ENCODE peak calls at places on chromosomes 1 and 21, in seven cellular contexts. One of them, this sample, is unnamed.

GRCh38 chr1:226975259-226975908 is 35.3 kb downstream of the COQ8A start:
- DNase-seq in upper lobe of right lung: no peak
- DNase-seq in hepatocyte: no peak
- DNase-seq in thyroid gland: no peak
- DNase-seq in cardiac fibroblast: no peak
- DNase-seq in astrocyte of the cerebellum: no peak
- DNase-seq in A673: no peak
- DNase-seq in this sample: no peak

GRCh38 chr1:18629659-18630510 is 761 bp upstream of the PAX7 start:
- DNase-seq in cardiac fibroblast: no peak
- DNase-seq in hepatocyte: no peak
- DNase-seq in A673: no peak
- DNase-seq in upper lobe of right lung: no peak
- DNase-seq in thyroid gland: no peak
- DNase-seq in astrocyte of the cerebellum: no peak
- DNase-seq in this sample: no peak

GRCh38 chr21:37348664-37349063 is 17.9 kb upstream of the DYRK1A start:
- DNase-seq in hepatocyte: no peak
- DNase-seq in upper lobe of right lung: no peak
- DNase-seq in astrocyte of the cerebellum: no peak
- DNase-seq in thyroid gland: no peak
- DNase-seq in A673: no peak
- DNase-seq in cardiac fibroblast: no peak
- DNase-seq in this sample: no peak

GRCh38 chr1:9689011-9689706 is 37.6 kb downstream of the PIK3CD start:
- DNase-seq in cardiac fibroblast: peak
- DNase-seq in astrocyte of the cerebellum: no peak
- DNase-seq in upper lobe of right lung: peak
- DNase-seq in A673: peak
- DNase-seq in hepatocyte: peak
- DNase-seq in thyroid gland: peak
- DNase-seq in this sample: no peak

GRCh38 chr1:155079487-155080249 is 1.0 kb downstream of the EFNA3 start:
- DNase-seq in thyroid gland: no peak
- DNase-seq in cardiac fibroblast: no peak
- DNase-seq in hepatocyte: peak
- DNase-seq in A673: no peak
- DNase-seq in upper lobe of right lung: no peak
- DNase-seq in astrocyte of the cerebellum: no peak
- DNase-seq in this sample: no peak

GRCh38 chr1:45334308-45335245 is 5.4 kb upstream of the TOE1 start:
- DNase-seq in cardiac fibroblast: peak
- DNase-seq in astrocyte of the cerebellum: no peak
- DNase-seq in thyroid gland: peak
- DNase-seq in upper lobe of right lung: no peak
- DNase-seq in A673: no peak
- DNase-seq in hepatocyte: peak
- DNase-seq in this sample: no peak

GRCh38 chr1:74197657-74198552 is at the start of the genes FPGT and LRRIQ3:
- DNase-seq in cardiac fibroblast: peak
- DNase-seq in thyroid gland: peak
- DNase-seq in astrocyte of the cerebellum: peak
- DNase-seq in hepatocyte: peak
- DNase-seq in upper lobe of right lung: peak
- DNase-seq in A673: peak
- DNase-seq in this sample: peak

GRCh38 chr1:192133350-192133950 is 24.8 kb upstream of the RGS18 start:
- DNase-seq in thyroid gland: no peak
- DNase-seq in upper lobe of right lung: no peak
- DNase-seq in astrocyte of the cerebellum: no peak
- DNase-seq in cardiac fibroblast: peak
- DNase-seq in hepatocyte: no peak
- DNase-seq in A673: no peak
- DNase-seq in this sample: no peak

GRCh38 chr1:237191403-237191802 is 149.4 kb downstream of the RYR2 start:
- DNase-seq in thyroid gland: no peak
- DNase-seq in upper lobe of right lung: no peak
- DNase-seq in cardiac fibroblast: no peak
- DNase-seq in astrocyte of the cerebellum: no peak
- DNase-seq in hepatocyte: no peak
- DNase-seq in A673: no peak
- DNase-seq in this sample: no peak

GRCh38 chr1:205907794-205908193 is 35.5 kb downstream of the SLC26A9 start:
- DNase-seq in cardiac fibroblast: peak
- DNase-seq in thyroid gland: no peak
- DNase-seq in A673: no peak
- DNase-seq in upper lobe of right lung: no peak
- DNase-seq in astrocyte of the cerebellum: no peak
- DNase-seq in hepatocyte: peak
- DNase-seq in this sample: no peak

GRCh38 chr1:8025061-8025670 is 943 bp downstream of the ERRFI1 start:
- DNase-seq in A673: no peak
- DNase-seq in thyroid gland: peak
- DNase-seq in cardiac fibroblast: no peak
- DNase-seq in astrocyte of the cerebellum: no peak
- DNase-seq in upper lobe of right lung: no peak
- DNase-seq in hepatocyte: no peak
- DNase-seq in this sample: no peak

GRCh38 chr1:26161408-26162219 is 2.7 kb downstream of the FAM110D start:
- DNase-seq in astrocyte of the cerebellum: no peak
- DNase-seq in cardiac fibroblast: peak
- DNase-seq in A673: peak
- DNase-seq in upper lobe of right lung: peak
- DNase-seq in thyroid gland: peak
- DNase-seq in hepatocyte: peak
- DNase-seq in this sample: no peak

GRCh38 chr1:54764922-54765561 is 719 bp upstream of the PARS2 start:
- DNase-seq in cardiac fibroblast: no peak
- DNase-seq in upper lobe of right lung: no peak
- DNase-seq in hepatocyte: no peak
- DNase-seq in astrocyte of the cerebellum: no peak
- DNase-seq in A673: no peak
- DNase-seq in thyroid gland: no peak
- DNase-seq in this sample: no peak

GRCh38 chr21:43797925-43798715 is 8.7 kb downstream of the RRP1 start:
- DNase-seq in upper lobe of right lung: no peak
- DNase-seq in cardiac fibroblast: no peak
- DNase-seq in hepatocyte: no peak
- DNase-seq in A673: no peak
- DNase-seq in thyroid gland: no peak
- DNase-seq in astrocyte of the cerebellum: no peak
- DNase-seq in this sample: no peak

GRCh38 chr1:200483491-200484143 is 73.8 kb upstream of the ZNF281 start:
- DNase-seq in A673: peak
- DNase-seq in upper lobe of right lung: no peak
- DNase-seq in thyroid gland: no peak
- DNase-seq in cardiac fibroblast: peak
- DNase-seq in hepatocyte: peak
- DNase-seq in astrocyte of the cerebellum: peak
- DNase-seq in this sample: peak

GRCh38 chr1:227318852-227319607 is 738 bp upstream of the CDC42BPA start:
- DNase-seq in cardiac fibroblast: peak
- DNase-seq in hepatocyte: peak
- DNase-seq in astrocyte of the cerebellum: no peak
- DNase-seq in upper lobe of right lung: peak
- DNase-seq in A673: peak
- DNase-seq in thyroid gland: peak
- DNase-seq in this sample: no peak

GRCh38 chr1:224287714-224288113 is 42.3 kb downstream of the NVL start:
- DNase-seq in A673: no peak
- DNase-seq in thyroid gland: no peak
- DNase-seq in upper lobe of right lung: no peak
- DNase-seq in hepatocyte: no peak
- DNase-seq in astrocyte of the cerebellum: no peak
- DNase-seq in cardiac fibroblast: no peak
- DNase-seq in this sample: no peak

GRCh38 chr1:200184196-200184595 is 156.7 kb downstream of the NR5A2 start:
- DNase-seq in upper lobe of right lung: peak
- DNase-seq in thyroid gland: peak
- DNase-seq in cardiac fibroblast: peak
- DNase-seq in astrocyte of the cerebellum: peak
- DNase-seq in A673: peak
- DNase-seq in hepatocyte: peak
- DNase-seq in this sample: peak

GRCh38 chr1:27342778-27343638 is 1.2 kb downstream of the SYTL1 start:
- DNase-seq in A673: no peak
- DNase-seq in hepatocyte: peak
- DNase-seq in astrocyte of the cerebellum: no peak
- DNase-seq in cardiac fibroblast: no peak
- DNase-seq in thyroid gland: peak
- DNase-seq in upper lobe of right lung: peak
- DNase-seq in this sample: no peak

GRCh38 chr1:93675272-93675671 is 6.4 kb downstream of the BCAR3 start:
- DNase-seq in A673: no peak
- DNase-seq in cardiac fibroblast: no peak
- DNase-seq in astrocyte of the cerebellum: no peak
- DNase-seq in upper lobe of right lung: no peak
- DNase-seq in thyroid gland: no peak
- DNase-seq in hepatocyte: no peak
- DNase-seq in this sample: no peak

GRCh38 chr1:217919683-217920502 is 288.7 kb downstream of the SPATA17 start:
- DNase-seq in hepatocyte: no peak
- DNase-seq in A673: no peak
- DNase-seq in cardiac fibroblast: no peak
- DNase-seq in upper lobe of right lung: no peak
- DNase-seq in astrocyte of the cerebellum: no peak
- DNase-seq in thyroid gland: no peak
- DNase-seq in this sample: no peak

GRCh38 chr1:145977016-145977415 is 12.5 kb downstream of the POLR3GL start:
- DNase-seq in astrocyte of the cerebellum: no peak
- DNase-seq in thyroid gland: no peak
- DNase-seq in A673: no peak
- DNase-seq in upper lobe of right lung: no peak
- DNase-seq in cardiac fibroblast: no peak
- DNase-seq in hepatocyte: no peak
- DNase-seq in this sample: no peak

GRCh38 chr1:111618953-111619634 is 495 bp upstream of the RAP1A start:
- DNase-seq in cardiac fibroblast: no peak
- DNase-seq in hepatocyte: no peak
- DNase-seq in astrocyte of the cerebellum: no peak
- DNase-seq in upper lobe of right lung: no peak
- DNase-seq in A673: no peak
- DNase-seq in thyroid gland: peak
- DNase-seq in this sample: no peak

GRCh38 chr1:6962956-6963915 is 178.0 kb downstream of the CAMTA1 start:
- DNase-seq in astrocyte of the cerebellum: no peak
- DNase-seq in hepatocyte: peak
- DNase-seq in A673: peak
- DNase-seq in cardiac fibroblast: no peak
- DNase-seq in thyroid gland: peak
- DNase-seq in upper lobe of right lung: no peak
- DNase-seq in this sample: peak

GRCh38 chr1:97392701-97393100 is 528.1 kb downstream of the DPYD start:
- DNase-seq in A673: no peak
- DNase-seq in upper lobe of right lung: no peak
- DNase-seq in cardiac fibroblast: peak
- DNase-seq in thyroid gland: no peak
- DNase-seq in astrocyte of the cerebellum: no peak
- DNase-seq in hepatocyte: no peak
- DNase-seq in this sample: no peak

GRCh38 chr1:174397261-174397660 is 50.5 kb upstream of the GPR52 start:
- DNase-seq in astrocyte of the cerebellum: peak
- DNase-seq in A673: no peak
- DNase-seq in thyroid gland: no peak
- DNase-seq in upper lobe of right lung: no peak
- DNase-seq in cardiac fibroblast: no peak
- DNase-seq in hepatocyte: no peak
- DNase-seq in this sample: no peak

GRCh38 chr21:29232601-29233541 is 65.9 kb upstream of the BACH1 start:
- DNase-seq in hepatocyte: peak
- DNase-seq in A673: peak
- DNase-seq in cardiac fibroblast: peak
- DNase-seq in astrocyte of the cerebellum: no peak
- DNase-seq in thyroid gland: no peak
- DNase-seq in upper lobe of right lung: no peak
- DNase-seq in this sample: peak

GRCh38 chr1:56496861-56497772 is 82.2 kb downstream of the PLPP3 start:
- DNase-seq in A673: no peak
- DNase-seq in astrocyte of the cerebellum: no peak
- DNase-seq in upper lobe of right lung: no peak
- DNase-seq in hepatocyte: no peak
- DNase-seq in cardiac fibroblast: no peak
- DNase-seq in thyroid gland: no peak
- DNase-seq in this sample: no peak
- TF ChIP-seq CTCF in A673: no peak
- TF ChIP-seq CTCF in astrocyte of the cerebellum: no peak
- TF ChIP-seq CTCF in upper lobe of right lung: no peak
- TF ChIP-seq CTCF in hepatocyte: no peak
- TF ChIP-seq CTCF in cardiac fibroblast: no peak
- TF ChIP-seq CTCF in thyroid gland: no peak
- TF ChIP-seq CTCF in this sample: no peak

DNA sequence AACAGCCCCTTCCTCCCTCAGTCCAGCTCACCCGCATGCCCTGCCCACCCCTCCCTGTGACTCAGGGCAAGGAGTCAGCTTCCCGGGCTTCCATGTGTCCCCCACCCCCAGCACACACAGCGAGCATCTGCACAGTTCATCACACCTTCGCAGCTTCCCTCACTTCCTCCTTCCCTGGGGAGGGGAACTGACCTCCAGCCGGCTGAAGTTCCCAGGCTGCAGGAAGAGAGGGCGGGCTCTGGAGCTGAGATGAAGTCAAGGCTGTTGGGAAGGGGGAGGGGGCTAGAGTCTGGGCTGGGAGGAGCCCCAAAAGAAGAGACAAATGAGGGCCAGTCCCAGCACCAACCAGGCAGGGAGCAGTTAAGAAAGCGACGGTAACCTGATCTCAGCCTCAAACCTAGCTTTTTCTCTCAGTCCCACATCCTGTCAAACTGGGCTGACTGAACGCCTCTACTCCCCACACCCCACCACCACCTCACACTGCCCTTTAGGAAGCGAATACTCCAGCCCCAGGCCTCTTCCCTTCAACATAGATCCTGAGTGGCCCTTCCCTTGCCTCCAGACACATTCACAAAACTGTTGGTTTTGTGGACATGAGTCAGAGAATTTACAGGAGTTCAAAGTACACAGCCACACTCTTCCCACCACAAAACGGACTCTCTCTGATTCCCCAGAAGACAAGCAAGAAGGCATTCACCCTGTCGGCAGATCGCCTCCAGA is 1.9 kb downstream of the RHOC start:
- DNase-seq in upper lobe of right lung: peak
- DNase-seq in cardiac fibroblast: peak
- DNase-seq in thyroid gland: peak
- DNase-seq in A673: peak
- DNase-seq in astrocyte of the cerebellum: peak
- DNase-seq in hepatocyte: peak
- DNase-seq in this sample: peak
- H3K4me3 ChIP-seq in upper lobe of right lung: peak
- H3K4me3 ChIP-seq in cardiac fibroblast: peak
- H3K4me3 ChIP-seq in thyroid gland: no peak
- H3K4me3 ChIP-seq in A673: peak
- H3K4me3 ChIP-seq in astrocyte of the cerebellum: peak
- H3K4me3 ChIP-seq in hepatocyte: peak
- H3K4me3 ChIP-seq in this sample: peak

GRCh38 chr21:34091607-34092006 is 18.2 kb downstream of the MRPS6 start:
- DNase-seq in upper lobe of right lung: no peak
- DNase-seq in cardiac fibroblast: peak
- DNase-seq in thyroid gland: no peak
- DNase-seq in A673: peak
- DNase-seq in hepatocyte: no peak
- DNase-seq in astrocyte of the cerebellum: no peak
- DNase-seq in this sample: no peak
- TF ChIP-seq CTCF in upper lobe of right lung: no peak
- TF ChIP-seq CTCF in cardiac fibroblast: peak
- TF ChIP-seq CTCF in thyroid gland: no peak
- TF ChIP-seq CTCF in A673: peak
- TF ChIP-seq CTCF in hepatocyte: peak
- TF ChIP-seq CTCF in astrocyte of the cerebellum: peak
- TF ChIP-seq CTCF in this sample: peak

GRCh38 chr1:242525360-242525722 is 844 bp upstream of the PLD5 start:
- DNase-seq in cardiac fibroblast: no peak
- DNase-seq in thyroid gland: no peak
- DNase-seq in hepatocyte: no peak
- DNase-seq in upper lobe of right lung: no peak
- DNase-seq in A673: no peak
- DNase-seq in astrocyte of the cerebellum: no peak
- DNase-seq in this sample: no peak
- H3K4me3 ChIP-seq in cardiac fibroblast: no peak
- H3K4me3 ChIP-seq in thyroid gland: no peak
- H3K4me3 ChIP-seq in hepatocyte: peak
- H3K4me3 ChIP-seq in upper lobe of right lung: peak
- H3K4me3 ChIP-seq in A673: peak
- H3K4me3 ChIP-seq in astrocyte of the cerebellum: peak
- H3K4me3 ChIP-seq in this sample: peak